ENCODE peak calls at places on chromosome 12, in six cellular contexts. S is CD8-positive, alpha-beta T cell; I is osteoblast; W is breast epithelium; F is keratinocyte; J is testis. N is an unnamed sample.
A peak's percentile ranks its signal among the peaks of the same experiment; 100 is the strongest.

GRCh38 chr12:3263282-3263681 is 186.1 kb downstream of the TSPAN9 start:
- DNase-seq in I (no peak), F (no peak), J (no peak), S (no peak), W (no peak), N (peak; percentile 58)

GRCh38 chr12:31466768-31467167 is 124.2 kb downstream of the DENND5B start:
- DNase-seq in F (no peak), I (no peak), W (no peak), J (no peak), S (no peak), N (no peak)

GRCh38 chr12:78928200-78929074 is 63.9 kb downstream of the SYT1 start:
- DNase-seq in F (peak; percentile 69), J (no peak), I (peak; percentile 18), S (no peak), W (no peak), N (no peak)

GRCh38 chr12:54301428-54302045 is 722 bp upstream of the NFE2 start:
- DNase-seq in S (no peak), J (no peak), I (peak; percentile 9), W (no peak), F (no peak), N (no peak)

GRCh38 chr12:130162267-130162666 is at the start of gene FZD10:
- DNase-seq in F (no peak), W (no peak), J (peak; percentile 57), I (no peak), S (no peak), N (peak; percentile 75)

GRCh38 chr12:71438670-71439361 is 782 bp upstream of the LGR5 start:
- DNase-seq in W (no peak), I (peak; percentile 61), S (no peak), F (no peak), J (no peak), N (peak; percentile 18)

GRCh38 chr12:102010265-102010994 is 51.4 kb downstream of the WASHC3 start:
- DNase-seq in S (no peak), F (no peak), J (no peak), W (no peak), I (no peak), N (no peak)

GRCh38 chr12:122834921-122835692 is at the start of gene HIP1R:
- DNase-seq in F (no peak), W (no peak), S (peak; percentile 57), J (peak; percentile 55), I (peak; percentile 94), N (peak; percentile 42)

GRCh38 chr12:15861404-15861803 is 20.8 kb upstream of the STRAP start:
- DNase-seq in F (no peak), J (no peak), I (no peak), W (no peak), S (no peak), N (no peak)

GRCh38 chr12:107091989-107092641 is 1.2 kb downstream of the CRY1 start:
- DNase-seq in J (peak; percentile 46), F (peak; percentile 86), I (peak; percentile 84), W (no peak), S (peak; percentile 18), N (peak; percentile 58)

GRCh38 chr12:98385636-98386035 is 129.8 kb upstream of the TMPO start:
- DNase-seq in S (no peak), J (no peak), I (no peak), F (no peak), W (no peak), N (no peak)

GRCh38 chr12:66066071-66066928 is 64.2 kb downstream of the LLPH start:
- DNase-seq in W (no peak), I (peak; percentile 80), S (no peak), F (no peak), J (no peak), N (no peak)

GRCh38 chr12:52518574-52519469 is 1.4 kb downstream of the KRT5 start:
- DNase-seq in S (no peak), J (peak; percentile 4), I (no peak), W (no peak), F (no peak), N (no peak)

GRCh38 chr12:98422359-98422758 is 93.0 kb upstream of the TMPO start:
- DNase-seq in I (no peak), F (no peak), W (no peak), S (no peak), J (no peak), N (no peak)

GRCh38 chr12:89163918-89164317 is 188.4 kb downstream of the DUSP6 start:
- DNase-seq in J (no peak), F (no peak), W (no peak), I (no peak), S (no peak), N (no peak)

GRCh38 chr12:75444444-75445136 is 36.0 kb upstream of the GLIPR1 start:
- DNase-seq in S (no peak), F (no peak), J (no peak), W (no peak), I (peak; percentile 52), N (no peak)

GRCh38 chr12:109559601-109560000 is 13.7 kb downstream of the MMAB start:
- DNase-seq in J (no peak), I (peak; percentile 62), F (no peak), W (no peak), S (no peak), N (no peak)

GRCh38 chr12:122096591-122097149 is 18.1 kb downstream of the MLXIP start:
- DNase-seq in I (no peak), W (no peak), J (no peak), S (no peak), F (peak; percentile 88), N (no peak)

GRCh38 chr12:111066744-111067437 is 146.5 kb upstream of the MYL2 start:
- DNase-seq in J (peak; percentile 41), F (no peak), W (no peak), I (peak; percentile 48), S (no peak), N (no peak)

GRCh38 chr12:79444089-79444488 is 246.7 kb downstream of the PAWR start:
- DNase-seq in I (peak; percentile 65), F (no peak), W (no peak), J (no peak), S (no peak), N (no peak)

GRCh38 chr12:83093426-83093825 is 406.7 kb downstream of the TMTC2 start:
- DNase-seq in S (no peak), W (no peak), J (no peak), F (no peak), I (no peak), N (no peak)

GRCh38 chr12:75548879-75549278 is 37.5 kb upstream of the KRR1 start:
- DNase-seq in J (no peak), I (no peak), F (no peak), W (no peak), S (no peak), N (no peak)

GRCh38 chr12:3520711-3521110 is 29.7 kb downstream of the PRMT8 start:
- DNase-seq in W (no peak), F (no peak), I (no peak), S (no peak), J (no peak), N (no peak)

GRCh38 chr12:30622509-30622908 is 73.2 kb downstream of the IPO8 start:
- DNase-seq in W (no peak), S (no peak), I (peak; percentile 74), F (no peak), J (no peak), N (no peak)

DNA sequence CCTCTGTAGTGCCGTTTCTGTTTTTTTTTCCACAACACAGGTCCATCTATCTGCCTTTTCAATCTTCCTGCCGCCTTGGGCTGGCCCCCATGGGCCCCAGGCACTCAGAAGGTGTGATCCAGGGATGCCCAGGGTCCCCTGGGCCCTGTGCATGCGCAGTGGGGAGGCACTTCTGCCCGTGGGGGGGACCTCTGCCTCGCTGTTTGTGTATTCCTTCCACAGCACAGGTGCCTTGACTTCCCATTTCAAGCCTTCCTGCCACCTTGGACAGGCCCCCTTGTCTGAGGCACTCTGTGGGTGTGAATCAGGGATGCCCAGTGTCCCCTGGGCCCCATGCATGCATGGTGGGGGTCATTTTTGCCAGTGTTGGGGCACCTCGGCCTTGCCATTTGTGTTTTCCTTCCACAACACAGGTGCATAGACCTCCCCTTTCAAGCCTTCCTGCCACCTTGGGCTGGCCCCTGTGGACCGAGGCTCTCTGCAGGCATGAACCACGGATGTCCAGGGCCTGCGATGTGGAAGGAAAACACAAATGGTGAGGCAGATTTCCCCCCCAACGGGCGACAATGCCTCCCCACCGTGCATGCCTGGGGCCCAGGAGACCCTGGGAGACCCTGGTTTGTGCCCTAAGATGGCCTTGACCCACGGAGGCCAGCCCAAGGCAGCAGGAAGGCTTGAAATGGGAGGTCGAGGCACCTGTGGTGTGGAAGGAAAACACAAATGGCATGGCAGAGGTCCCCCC is 366.5 kb downstream of the ALG10 start:
- DNase-seq in F (no peak), S (no peak), J (no peak), I (peak; percentile 46), W (no peak), N (no peak)
- H3K9me3 ChIP-seq in F (peaks cover 19% of the 10 kb centered on the region), S (no peaks in the 10 kb centered on the region), J (no peaks in the 10 kb centered on the region), I (no peaks in the 10 kb centered on the region), W (peaks cover 97% of the 10 kb centered on the region), N (peaks cover 2% of the 10 kb centered on the region)

DNA sequence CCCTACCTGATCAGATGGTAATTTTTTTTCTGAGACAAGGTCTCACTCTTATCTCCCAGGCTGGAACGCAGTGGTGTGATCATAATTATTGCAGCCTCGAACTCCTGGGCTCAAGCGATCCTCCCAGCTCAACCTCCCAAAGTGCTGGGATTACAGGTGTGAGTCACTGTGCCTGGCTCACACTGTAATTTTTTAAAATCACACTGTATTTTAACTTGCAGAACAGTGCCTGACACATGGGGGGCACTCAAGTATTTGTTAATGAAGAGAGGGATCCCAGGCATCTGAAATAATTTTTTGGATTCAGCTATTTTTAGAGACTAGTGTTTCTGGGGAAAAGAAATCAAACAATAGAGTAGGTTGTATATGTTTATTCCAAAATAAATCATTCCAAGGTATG is 21.7 kb downstream of the LIMA1 start:
- DNase-seq in F (no peak), J (no peak), I (no peak), S (no peak), W (no peak), N (no peak)
- TF ChIP-seq CTCF in F (no peak), J (no peak), I (peak; percentile 35), S (no peak), W (no peak), N (no peak)

DNA sequence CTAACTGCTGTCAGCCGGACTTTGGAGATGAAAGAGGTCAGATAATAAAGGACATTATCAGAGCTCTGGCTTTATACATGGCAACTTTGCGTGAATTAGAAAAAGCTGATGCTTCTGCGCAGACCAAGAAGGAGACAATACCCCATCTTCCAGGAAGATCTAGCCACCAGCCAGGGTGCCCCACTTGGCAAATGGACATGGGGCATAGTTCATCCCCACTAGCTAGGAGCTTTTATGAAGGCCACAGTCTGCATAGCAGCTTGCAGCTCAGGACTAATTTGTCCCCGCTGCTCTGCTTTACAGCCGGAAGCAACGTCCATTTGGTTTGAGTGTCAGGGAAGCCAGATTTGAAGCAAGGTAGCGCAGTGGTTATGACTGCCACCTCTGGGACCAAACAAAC is 101.0 kb downstream of the TMEM132C start:
- DNase-seq in W (no peak), S (no peak), I (no peak), J (no peak), F (no peak), N (no peak)
- H3K9me3 ChIP-seq in W (no peaks in the 10 kb centered on the region), S (no peaks in the 10 kb centered on the region), I (no peaks in the 10 kb centered on the region), J (no peaks in the 10 kb centered on the region), F (peaks cover 2% of the 10 kb centered on the region), N (no peaks in the 10 kb centered on the region)

GRCh38 chr12:92717202-92717601 is 14.4 kb downstream of the PLEKHG7 start:
- DNase-seq in S (no peak), I (no peak), W (no peak), J (no peak), F (no peak), N (peak; percentile 18)
- TF ChIP-seq CTCF in S (no peak), I (peak; percentile 74), W (no peak), J (no peak), F (peak; percentile 41), N (peak; percentile 55)

N was measured in WERI-Rb-1.